ENCODE peak calls at places on chromosomes 13 and 19, in nine cellular contexts. Y is upper lobe of right lung, R is IMR-90, Z is psoas muscle, S is HepG2, C is H1, G is PC-9, U is left lung, Q is cardiac muscle cell. D is an unnamed sample.
A peak's percentile ranks its signal among the peaks of the same experiment; 100 is the strongest.

GRCh38 chr19:305240-306150 is 14.3 kb upstream of the PLPP2 start:
- DNase-seq in Q (no peak), Z (peak; percentile 28), U (peak; percentile 71), C (no peak), R (no peak), S (no peak), G (no peak), Y (no peak), D (no peak)

GRCh38 chr13:101242720-101243119 is 173.6 kb downstream of the NALCN start:
- DNase-seq in G (no peak), Q (no peak), R (peak; percentile 28), S (no peak), U (no peak), Y (no peak), Z (no peak), C (no peak), D (no peak)

GRCh38 chr19:4354282-4354681 is 10.9 kb downstream of the MPND start:
- DNase-seq in R (no peak), G (no peak), S (no peak), Y (no peak), Z (no peak), U (no peak), Q (no peak), C (no peak), D (no peak)

GRCh38 chr19:14979498-14980255 is at the start of gene SLC1A6:
- DNase-seq in Q (no peak), S (no peak), U (no peak), Z (no peak), G (no peak), Y (no peak), R (no peak), C (no peak), D (no peak)

GRCh38 chr19:23470873-23471555 is 75.7 kb upstream of the ZNF91 start:
- DNase-seq in U (no peak), G (no peak), S (no peak), Y (no peak), Z (no peak), C (no peak), Q (no peak), R (no peak), D (no peak)

GRCh38 chr19:506404-507285 is 652 bp upstream of the TPGS1 start:
- DNase-seq in U (peak; percentile 97), R (peak; percentile 84), Q (peak; percentile 95), C (peak; percentile 94), G (peak; percentile 94), Z (peak; percentile 98), S (peak; percentile 99), Y (peak; percentile 98), D (peak; percentile 98)

GRCh38 chr13:23921451-23921888 is 24.2 kb upstream of the C1QTNF9B start:
- DNase-seq in R (peak; percentile 66), Q (peak; percentile 77), Y (no peak), S (peak; percentile 18), G (peak; percentile 6), C (peak; percentile 54), Z (no peak), U (no peak), D (peak; percentile 63)

GRCh38 chr19:4068058-4068966 is 1.6 kb upstream of the ZBTB7A start:
- DNase-seq in Q (no peak), C (no peak), Y (no peak), Z (peak; percentile 55), R (no peak), S (no peak), U (peak; percentile 60), G (no peak), D (no peak)

GRCh38 chr13:99926014-99926731 is 45.4 kb downstream of the ZIC5 start:
- DNase-seq in C (no peak), Z (no peak), G (peak; percentile 42), Y (no peak), Q (no peak), U (no peak), R (peak; percentile 16), S (no peak), D (no peak)

GRCh38 chr13:102597029-102598015 is 536 bp downstream of the TPP2 start:
- DNase-seq in S (no peak), U (peak; percentile 88), R (peak; percentile 52), G (peak; percentile 6), Y (no peak), Z (peak; percentile 69), C (no peak), Q (peak; percentile 31), D (peak; percentile 35)

GRCh38 chr19:56507446-56508281 is at the start of gene ZNF471:
- DNase-seq in Y (peak; percentile 97), C (peak; percentile 93), R (peak; percentile 98), Q (peak; percentile 99), U (peak; percentile 97), G (peak; percentile 60), Z (peak; percentile 99), S (no peak), D (no peak)

DNA sequence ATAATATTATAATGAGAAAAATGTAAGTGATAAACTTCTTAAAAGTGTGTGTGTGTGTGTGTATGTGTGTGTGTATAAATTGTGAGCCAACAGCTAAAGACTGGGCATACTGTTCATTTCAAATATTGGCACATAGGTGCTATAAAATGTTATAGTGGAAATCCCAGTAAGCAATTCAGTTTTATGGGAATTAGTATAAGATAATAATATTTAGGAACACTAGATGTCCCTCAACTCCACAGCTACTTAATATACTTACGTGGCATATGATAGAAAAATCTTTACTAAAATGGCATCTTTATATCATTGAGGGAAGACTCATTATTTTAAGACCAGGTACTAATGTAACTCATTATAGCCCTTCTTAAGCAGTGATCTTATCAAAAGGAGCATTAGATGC is 266.3 kb downstream of the MAB21L1 start:
- DNase-seq in Y (no peak), G (no peak), R (no peak), U (no peak), S (no peak), Z (no peak), C (no peak), Q (peak; percentile 30), D (no peak)
- TF ChIP-seq CTCF in Y (no peak), G (peak; percentile 24), R (no peak), U (no peak), S (peak; percentile 10), Z (no peak), C (no peak), Q (no peak), D (no peak)

DNA sequence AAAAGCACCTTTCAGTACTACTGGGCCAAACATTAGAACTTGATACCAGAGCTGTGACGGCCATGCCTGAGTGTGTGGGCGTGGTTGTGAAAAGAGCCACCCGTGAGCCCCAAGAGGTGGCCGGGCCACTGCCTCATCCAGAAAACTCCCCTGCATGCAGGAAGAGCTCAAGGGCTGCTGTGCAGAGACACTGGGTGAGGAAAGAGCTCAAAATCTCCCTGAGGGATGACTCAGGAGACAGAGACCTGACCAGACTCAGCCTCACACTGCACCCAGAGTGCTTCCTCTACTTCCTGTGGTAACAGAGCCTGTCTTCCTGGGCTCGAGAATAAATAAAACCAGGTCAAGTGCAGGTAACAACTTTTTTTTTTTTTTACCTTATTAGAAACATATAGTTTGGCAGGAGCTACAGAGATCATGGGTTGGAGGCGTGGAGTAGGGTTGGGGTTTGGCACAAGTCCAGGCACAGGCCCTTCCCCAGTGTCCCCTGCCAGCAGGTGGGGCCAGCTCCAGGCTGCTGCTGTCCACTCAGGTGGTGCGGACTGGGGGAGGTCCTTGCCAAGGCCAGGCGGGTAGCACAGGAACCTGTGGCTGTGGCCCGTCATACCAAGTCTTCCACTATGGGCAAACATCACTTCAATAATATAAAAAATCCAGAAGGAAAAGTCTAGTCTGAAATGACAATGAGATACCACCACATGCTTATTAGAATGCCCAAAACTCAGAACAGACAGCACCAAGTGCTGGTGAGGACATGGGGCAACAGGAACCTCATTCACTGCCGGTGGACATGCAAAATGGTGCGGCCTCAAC is 25.5 kb downstream of the ELL start:
- DNase-seq in Z (no peak), Y (peak; percentile 85), Q (peak; percentile 43), G (peak; percentile 83), S (peak; percentile 32), U (no peak), C (no peak), R (peak; percentile 80), D (no peak)
- H3K4me1 ChIP-seq in Z (peaks cover 94% of the 10 kb centered on the region), Y (peaks cover 94% of the 10 kb centered on the region), Q (peaks cover 16% of the 10 kb centered on the region), G (peaks cover 24% of the 10 kb centered on the region), S (peaks cover 57% of the 10 kb centered on the region), U (peaks cover 87% of the 10 kb centered on the region), C (peaks cover 4% of the 10 kb centered on the region), R (peaks cover 25% of the 10 kb centered on the region), D (no peaks in the 10 kb centered on the region)

DNA sequence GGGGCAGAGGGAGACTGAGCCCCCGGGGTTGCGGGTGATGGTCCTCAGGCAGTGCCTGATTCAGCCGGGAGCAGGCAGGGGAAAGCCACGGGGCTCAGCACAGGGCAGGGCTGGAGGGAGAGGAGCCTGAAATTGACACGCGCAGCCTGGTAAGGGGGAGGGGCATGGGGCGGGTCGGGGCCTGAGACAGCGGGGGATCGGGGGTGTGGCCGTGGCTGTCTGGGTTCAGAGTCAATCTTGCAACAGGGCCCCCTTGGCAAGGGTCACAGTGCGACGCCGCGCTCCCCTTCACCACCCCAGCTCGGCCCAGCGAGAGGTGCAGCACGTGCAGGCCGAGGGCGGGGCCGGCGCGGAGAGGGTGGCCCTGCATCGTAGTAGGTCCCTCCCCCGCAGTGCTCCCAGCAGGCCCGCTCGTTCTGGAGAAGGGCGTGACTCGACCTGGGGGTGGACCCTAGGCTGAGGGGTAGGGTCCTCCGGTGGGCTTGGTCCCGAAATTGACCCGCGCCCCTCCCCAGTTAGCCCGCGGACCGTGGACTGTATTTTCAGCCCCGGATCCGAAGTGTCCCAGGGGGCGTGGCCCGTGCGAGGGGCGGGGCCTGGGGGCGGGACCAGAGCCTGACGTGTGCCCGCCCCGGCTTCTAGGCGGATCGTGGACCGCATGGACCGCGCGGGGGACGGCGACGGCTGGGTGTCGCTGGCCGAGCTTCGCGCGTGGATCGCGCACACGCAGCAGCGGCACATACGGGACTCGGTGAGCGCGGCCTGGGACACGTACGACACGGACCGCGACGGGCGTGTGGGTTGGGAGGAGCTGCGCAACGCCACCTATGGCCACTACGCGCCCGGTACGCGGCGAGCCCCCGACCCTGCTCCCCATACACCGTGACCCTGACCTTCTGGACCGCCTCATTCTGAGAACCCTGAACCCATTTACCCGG is 6.0 kb downstream of the RCN3 start:
- DNase-seq in S (no peak), Q (peak; percentile 74), Y (peak; percentile 90), Z (peak; percentile 89), G (peak; percentile 73), R (peak; percentile 28), C (no peak), U (peak; percentile 94), D (no peak)
- TF ChIP-seq CTCF in S (no peak), Q (peak; percentile 17), Y (peak; percentile 28), Z (peak; percentile 33), G (no peak), R (no peak), C (peak; percentile 22), U (peak; percentile 21), D (no peak)

GRCh38 chr19:2084993-2085720 is 11.0 kb downstream of the MOB3A start:
- DNase-seq in C (no peak), R (no peak), Q (peak; percentile 60), Y (peak; percentile 88), G (no peak), Z (peak; percentile 78), U (peak; percentile 94), S (no peak), D (no peak)

GRCh38 chr19:2089001-2089711 is 7.0 kb downstream of the MOB3A start:
- DNase-seq in R (peak; percentile 36), Q (no peak), G (peak; percentile 34), U (no peak), C (no peak), Z (peak; percentile 48), S (no peak), Y (no peak), D (no peak)

GRCh38 chr19:2087621-2088100 is 8.5 kb downstream of the MOB3A start:
- DNase-seq in G (no peak), R (no peak), Q (no peak), Y (no peak), S (no peak), Z (peak; percentile 65), U (no peak), C (no peak), D (no peak)

GRCh38 chr19:2095338-2095938 is 688 bp downstream of the MOB3A start:
- DNase-seq in R (no peak), Q (no peak), G (no peak), Z (peak; percentile 66), U (no peak), C (no peak), S (no peak), Y (no peak), D (no peak)

GRCh38 chr19:2089727-2090053 is 6.4 kb downstream of the MOB3A start:
- DNase-seq in U (no peak), C (no peak), S (no peak), Q (no peak), Y (no peak), Z (no peak), R (no peak), G (no peak), D (no peak)
- H3K4me1 ChIP-seq in U (peaks cover 97% of the 10 kb centered on the region), C (peaks cover 5% of the 10 kb centered on the region), S (peaks cover 66% of the 10 kb centered on the region), Q (no peaks in the 10 kb centered on the region), Y (peaks cover 82% of the 10 kb centered on the region), Z (peaks cover 36% of the 10 kb centered on the region), R (peaks cover 9% of the 10 kb centered on the region), G (peaks cover 36% of the 10 kb centered on the region), D (peaks cover 4% of the 10 kb centered on the region)